ENCODE peak calls at places on chromosomes 3 and 15, in nine cellular contexts. Z, T, J, F, W, G, V, B and D are unnamed samples.

GRCh38 chr15:64582202-64582601 is 121.8 kb downstream of the ZNF609 start:
- DNase-seq in Z (no peak), T (no peak), J (no peak), F (no peak), W (no peak), G (no peak), V (no peak), B (no peak), D (no peak)

GRCh38 chr3:109927161-109927560 is 589.8 kb upstream of the DPPA4 start:
- DNase-seq in Z (peak), T (no peak), J (peak), F (no peak), W (peak), G (peak), V (peak), B (no peak), D (peak)

GRCh38 chr3:3065876-3066275 is 44.3 kb downstream of the IL5RA start:
- DNase-seq in Z (no peak), T (no peak), J (no peak), F (no peak), W (peak), G (no peak), V (no peak), B (no peak), D (no peak)

GRCh38 chr15:91255788-91256187 is 155.7 kb downstream of the SV2B start:
- DNase-seq in Z (no peak), T (no peak), J (no peak), F (no peak), W (no peak), G (peak), V (no peak), B (no peak), D (no peak)

GRCh38 chr3:124397088-124397487 is 333.2 kb upstream of the UMPS start:
- DNase-seq in Z (no peak), T (no peak), J (no peak), F (no peak), W (no peak), G (no peak), V (no peak), B (no peak), D (no peak)

GRCh38 chr3:3635109-3635508 is 164.1 kb upstream of the LRRN1 start:
- DNase-seq in Z (no peak), T (no peak), J (no peak), F (no peak), W (no peak), G (no peak), V (no peak), B (no peak), D (no peak)

GRCh38 chr3:128282392-128283196 is 129.3 kb downstream of the EEFSEC start:
- DNase-seq in Z (no peak), T (no peak), J (no peak), F (no peak), W (no peak), G (no peak), V (peak), B (peak), D (no peak)

GRCh38 chr3:32709346-32709745 is 24.4 kb downstream of the CNOT10 start:
- DNase-seq in Z (no peak), T (no peak), J (no peak), F (peak), W (no peak), G (no peak), V (no peak), B (no peak), D (no peak)

GRCh38 chr3:172251211-172251610 is 197.0 kb downstream of the GHSR start:
- DNase-seq in Z (no peak), T (no peak), J (no peak), F (no peak), W (no peak), G (no peak), V (no peak), B (no peak), D (no peak)

GRCh38 chr3:13204177-13204581 is 130.9 kb upstream of the IQSEC1 start:
- DNase-seq in Z (no peak), T (no peak), J (no peak), F (no peak), W (no peak), G (no peak), V (no peak), B (no peak), D (no peak)

GRCh38 chr3:134672571-134672970 is 21.7 kb upstream of the KY start:
- DNase-seq in Z (no peak), T (no peak), J (no peak), F (no peak), W (no peak), G (no peak), V (no peak), B (no peak), D (no peak)

GRCh38 chr3:33926998-33927605 is 128.7 kb downstream of the PDCD6IP start:
- DNase-seq in Z (no peak), T (no peak), J (no peak), F (no peak), W (no peak), G (no peak), V (no peak), B (no peak), D (no peak)

GRCh38 chr3:47865192-47865591 is 62.3 kb downstream of the DHX30 start:
- DNase-seq in Z (no peak), T (no peak), J (no peak), F (no peak), W (no peak), G (no peak), V (no peak), B (no peak), D (no peak)

GRCh38 chr3:42119558-42120355 is 28.6 kb downstream of the TRAK1 start:
- DNase-seq in Z (no peak), T (no peak), J (no peak), F (no peak), W (no peak), G (no peak), V (no peak), B (no peak), D (peak)

GRCh38 chr15:94582368-94582767 is 351.0 kb downstream of the MCTP2 start:
- DNase-seq in Z (peak), T (peak), J (peak), F (peak), W (peak), G (peak), V (peak), B (peak), D (peak)

GRCh38 chr3:14452676-14453367 is 50.4 kb downstream of the SLC6A6 start:
- DNase-seq in Z (no peak), T (no peak), J (peak), F (no peak), W (peak), G (no peak), V (no peak), B (no peak), D (peak)

GRCh38 chr15:87851497-87851896 is 405.0 kb downstream of the NTRK3 start:
- DNase-seq in Z (no peak), T (no peak), J (no peak), F (no peak), W (no peak), G (no peak), V (no peak), B (no peak), D (no peak)

GRCh38 chr3:57951106-57951882 is 56.9 kb upstream of the FLNB start:
- DNase-seq in Z (peak), T (no peak), J (peak), F (peak), W (peak), G (peak), V (peak), B (no peak), D (peak)

GRCh38 chr15:65824941-65825544 is 33.0 kb upstream of the DENND4A start:
- DNase-seq in Z (no peak), T (no peak), J (no peak), F (no peak), W (no peak), G (no peak), V (no peak), B (no peak), D (no peak)

GRCh38 chr3:53056442-53056841 is 10.6 kb upstream of the SFMBT1 start:
- DNase-seq in Z (peak), T (no peak), J (no peak), F (peak), W (peak), G (peak), V (peak), B (peak), D (no peak)

GRCh38 chr3:122255757-122256439 is 69.2 kb upstream of the CSTA start:
- DNase-seq in Z (peak), T (no peak), J (no peak), F (no peak), W (no peak), G (no peak), V (no peak), B (no peak), D (no peak)

GRCh38 chr3:52195823-52196331 is 2.1 kb upstream of the ALAS1 start:
- DNase-seq in Z (peak), T (no peak), J (no peak), F (no peak), W (no peak), G (peak), V (no peak), B (no peak), D (peak)

GRCh38 chr15:22806664-22807063 is 20.2 kb downstream of the NIPA1 start:
- DNase-seq in Z (no peak), T (no peak), J (no peak), F (no peak), W (no peak), G (no peak), V (no peak), B (no peak), D (no peak)

GRCh38 chr3:50388720-50389352 is 29.5 kb upstream of the TMEM115 start:
- DNase-seq in Z (no peak), T (no peak), J (no peak), F (no peak), W (no peak), G (no peak), V (no peak), B (no peak), D (no peak)

GRCh38 chr3:72047472-72047871 is 262.5 kb upstream of the PROK2 start:
- DNase-seq in Z (no peak), T (no peak), J (no peak), F (no peak), W (no peak), G (no peak), V (no peak), B (no peak), D (no peak)

GRCh38 chr3:9732080-9732752 is 681 bp downstream of the BRPF1 start:
- DNase-seq in Z (no peak), T (peak), J (no peak), F (peak), W (no peak), G (peak), V (no peak), B (peak), D (peak)

GRCh38 chr3:182257361-182257760 is 535.9 kb upstream of the ATP11B start:
- DNase-seq in Z (no peak), T (no peak), J (no peak), F (no peak), W (no peak), G (no peak), V (no peak), B (no peak), D (no peak)

GRCh38 chr15:45855210-45855906 is 220.5 kb downstream of the SQOR start:
- DNase-seq in Z (peak), T (no peak), J (no peak), F (no peak), W (no peak), G (no peak), V (no peak), B (no peak), D (no peak)

GRCh38 chr15:68967948-68968347 is 37.6 kb downstream of the SPESP1 start:
- DNase-seq in Z (no peak), T (no peak), J (no peak), F (no peak), W (no peak), G (no peak), V (no peak), B (no peak), D (no peak)

GRCh38 chr3:37989821-37990480 is 635 bp upstream of the VILL start:
- DNase-seq in Z (no peak), T (no peak), J (no peak), F (no peak), W (no peak), G (no peak), V (no peak), B (no peak), D (no peak)

GRCh38 chr3:65497846-65498245 is 540.9 kb downstream of the MAGI1 start:
- DNase-seq in Z (no peak), T (peak), J (no peak), F (no peak), W (no peak), G (no peak), V (peak), B (no peak), D (no peak)
- TF ChIP-seq MAX in Z (no peak), T (no peak), J (no peak), F (no peak), W (no peak), G (no peak), V (no peak), B (no peak), D (no peak)

DNA sequence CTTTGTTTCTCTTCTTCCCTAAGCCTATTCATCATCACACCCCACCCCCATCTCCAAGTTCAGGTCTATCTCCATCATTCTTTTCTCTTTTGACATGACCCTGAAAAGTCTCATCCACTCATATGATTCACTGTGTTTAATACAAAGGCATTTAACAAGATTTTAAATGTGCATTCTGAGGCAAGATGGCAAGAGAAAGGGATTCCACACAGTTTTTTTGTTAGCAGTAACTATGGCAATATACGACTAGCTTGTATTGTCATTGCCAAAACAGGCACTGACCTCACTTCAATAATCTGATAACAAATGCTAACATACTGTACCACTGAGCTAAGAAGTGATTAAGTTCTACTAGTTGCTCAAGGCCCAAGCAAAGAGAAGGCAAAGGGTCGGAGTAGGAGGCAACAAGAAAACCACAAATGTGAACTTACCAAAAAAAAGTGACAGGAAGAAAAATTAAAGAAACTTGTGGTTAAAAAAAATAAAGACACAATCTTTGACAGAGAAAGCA is 53.2 kb downstream of the FBN1 start:
- DNase-seq in Z (no peak), T (no peak), J (no peak), F (no peak), W (peak), G (no peak), V (no peak), B (no peak), D (peak)
- TF ChIP-seq MAX in Z (no peak), T (no peak), J (no peak), F (no peak), W (no peak), G (no peak), V (peak), B (no peak), D (no peak)

DNA sequence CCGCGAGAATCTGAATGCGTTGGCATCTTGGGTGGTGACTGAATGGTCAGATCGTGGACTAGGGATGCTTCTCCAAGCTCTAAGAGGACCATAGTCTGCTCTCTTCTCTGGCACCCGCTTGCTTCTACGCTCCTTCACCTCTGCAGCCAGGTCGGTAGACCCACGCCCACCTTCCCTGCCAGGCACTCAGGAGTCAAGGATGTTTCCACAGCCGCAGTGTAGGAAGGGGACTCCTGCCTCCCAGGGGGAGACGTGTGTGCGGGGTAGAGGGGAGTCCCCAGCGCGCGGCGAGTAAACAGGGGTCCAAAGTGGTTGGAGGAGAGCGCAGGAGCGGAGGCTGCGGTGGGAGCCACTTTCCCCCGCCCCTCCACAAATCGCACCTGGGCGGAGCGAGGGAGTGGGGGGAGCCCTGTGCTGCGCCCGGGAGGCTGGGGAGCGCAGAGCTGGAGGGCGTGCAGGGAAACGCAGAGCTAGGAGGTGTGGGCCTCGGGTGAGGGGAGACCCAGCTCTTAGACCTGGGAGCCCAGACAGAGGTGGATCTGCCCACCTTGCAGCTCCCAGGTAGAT is 1.7 kb downstream of the LRRC3B start:
- DNase-seq in Z (no peak), T (peak), J (no peak), F (no peak), W (no peak), G (no peak), V (no peak), B (peak), D (no peak)
- TF ChIP-seq MAX in Z (no peak), T (no peak), J (no peak), F (no peak), W (no peak), G (no peak), V (no peak), B (peak), D (no peak)

DNA sequence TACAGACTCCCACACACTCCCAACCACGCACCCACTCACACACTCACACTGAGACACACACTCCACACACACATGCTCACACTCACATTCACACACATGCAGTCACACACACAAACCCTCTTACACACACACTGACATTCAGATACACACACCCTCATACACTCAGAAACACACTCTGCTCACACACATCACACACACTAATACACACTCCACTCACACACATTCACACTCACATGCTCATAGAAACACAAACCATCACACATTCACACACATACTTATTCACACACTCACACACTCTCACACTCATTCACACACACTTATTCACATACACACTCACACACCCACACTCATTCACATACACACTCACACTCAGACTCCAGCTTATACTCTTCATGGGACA is 509.3 kb downstream of the OCA2 start:
- DNase-seq in Z (no peak), T (no peak), J (no peak), F (no peak), W (no peak), G (no peak), V (no peak), B (no peak), D (no peak)
- TF ChIP-seq MAX in Z (no peak), T (no peak), J (no peak), F (no peak), W (no peak), G (no peak), V (no peak), B (no peak), D (no peak)

GRCh38 chr3:161500057-161500836 is 3.6 kb downstream of the OTOL1 start:
- DNase-seq in Z (peak), T (no peak), J (no peak), F (no peak), W (no peak), G (no peak), V (no peak), B (no peak), D (no peak)
- TF ChIP-seq MAX in Z (no peak), T (no peak), J (no peak), F (no peak), W (no peak), G (no peak), V (no peak), B (no peak), D (no peak)

GRCh38 chr3:168870892-168871291 is 775.2 kb upstream of the GOLIM4 start:
- DNase-seq in Z (peak), T (no peak), J (no peak), F (no peak), W (peak), G (no peak), V (no peak), B (no peak), D (no peak)
- TF ChIP-seq MAX in Z (no peak), T (no peak), J (no peak), F (no peak), W (no peak), G (no peak), V (no peak), B (no peak), D (no peak)

GRCh38 chr3:15632212-15632580 is 30.7 kb downstream of the BTD start:
- DNase-seq in Z (no peak), T (no peak), J (no peak), F (no peak), W (no peak), G (no peak), V (no peak), B (no peak), D (no peak)

GRCh38 chr3:15629860-15630597 is 28.5 kb downstream of the BTD start:
- DNase-seq in Z (peak), T (peak), J (peak), F (peak), W (peak), G (peak), V (peak), B (no peak), D (peak)

GRCh38 chr3:15630646-15631350 is 29.3 kb downstream of the BTD start:
- DNase-seq in Z (no peak), T (no peak), J (no peak), F (no peak), W (peak), G (no peak), V (peak), B (no peak), D (peak)

GRCh38 chr3:15631426-15632211 is 30.1 kb downstream of the BTD start:
- DNase-seq in Z (no peak), T (peak), J (no peak), F (no peak), W (no peak), G (no peak), V (no peak), B (no peak), D (no peak)

GRCh38 chr3:15628967-15629366 is 27.4 kb downstream of the BTD start:
- DNase-seq in Z (no peak), T (no peak), J (no peak), F (no peak), W (no peak), G (no peak), V (no peak), B (no peak), D (no peak)
- TF ChIP-seq MAX in Z (no peak), T (no peak), J (no peak), F (no peak), W (no peak), G (no peak), V (no peak), B (no peak), D (no peak)

GRCh38 chr3:120793601-120794000 is 51.1 kb downstream of the GTF2E1 start:
- DNase-seq in Z (no peak), T (no peak), J (no peak), F (no peak), W (no peak), G (no peak), V (no peak), B (no peak), D (peak)

GRCh38 chr3:120795017-120795648 is 52.6 kb downstream of the GTF2E1 start:
- DNase-seq in Z (peak), T (peak), J (peak), F (peak), W (peak), G (peak), V (peak), B (peak), D (peak)

GRCh38 chr3:120791958-120792357 is 49.4 kb downstream of the GTF2E1 start:
- DNase-seq in Z (no peak), T (no peak), J (no peak), F (no peak), W (no peak), G (no peak), V (no peak), B (no peak), D (peak)

GRCh38 chr3:120795959-120796358 is 53.4 kb downstream of the GTF2E1 start:
- DNase-seq in Z (peak), T (no peak), J (no peak), F (no peak), W (peak), G (no peak), V (no peak), B (no peak), D (no peak)

GRCh38 chr3:120791010-120791409 is 48.5 kb downstream of the GTF2E1 start:
- DNase-seq in Z (no peak), T (no peak), J (no peak), F (no peak), W (no peak), G (no peak), V (no peak), B (no peak), D (no peak)
- TF ChIP-seq MAX in Z (no peak), T (no peak), J (no peak), F (no peak), W (no peak), G (no peak), V (no peak), B (no peak), D (no peak)